ENCODE peak calls at places on chromosomes 3 and 15, in five cellular contexts. X is tibial artery; O is BE2C; T is glutamatergic neuron; K is CD8-positive, alpha-beta memory T cell. W is an unnamed sample.

GRCh38 chr15:35626984-35627383 is 81.0 kb upstream of the DPH6 start:
- DNase-seq in X (no peak), O (no peak), T (no peak), K (no peak), W (no peak)

GRCh38 chr3:184491011-184491576 is 70.5 kb upstream of the EPHB3 start:
- DNase-seq in X (no peak), O (no peak), T (no peak), K (no peak), W (no peak)

GRCh38 chr15:41870689-41871081 is 23.2 kb downstream of the SPTBN5 start:
- DNase-seq in X (no peak), O (no peak), T (no peak), K (peak), W (no peak)

GRCh38 chr15:33910741-33911140 is 57.6 kb upstream of the CHRM5 start:
- DNase-seq in X (no peak), O (no peak), T (no peak), K (no peak), W (no peak)

GRCh38 chr3:192422321-192422997 is 304.9 kb downstream of the FGF12 start:
- DNase-seq in X (no peak), O (no peak), T (no peak), K (no peak), W (no peak)

GRCh38 chr15:31216210-31216911 is 110.3 kb upstream of the KLF13 start:
- DNase-seq in X (peak), O (peak), T (peak), K (peak), W (peak)

GRCh38 chr3:5136619-5137429 is 14.7 kb downstream of the ARL8B start:
- DNase-seq in X (no peak), O (no peak), T (no peak), K (peak), W (peak)

GRCh38 chr15:68335251-68335650 is 57.7 kb downstream of the FEM1B start:
- DNase-seq in X (peak), O (no peak), T (no peak), K (no peak), W (no peak)

GRCh38 chr3:183554377-183554776 is 1.1 kb downstream of the KLHL6 start:
- DNase-seq in X (no peak), O (no peak), T (no peak), K (no peak), W (no peak)

W was measured in naive thymus-derived CD8-positive, alpha-beta T cell.